ENCODE peak calls at places on chromosome 12, in four cellular contexts. Q is AG09309, I is thyroid gland, U is nephron progenitor cell. X is an unnamed sample.

GRCh38 chr12:5428332-5429221 is 3.3 kb upstream of the NTF3 start:
- DNase-seq in I (no peak), U (no peak), Q (no peak), X (no peak)

GRCh38 chr12:61993734-61994345 is 266.4 kb upstream of the USP15 start:
- DNase-seq in Q (no peak), U (peak; percentile 5), I (no peak), X (no peak)

GRCh38 chr12:96015672-96016071 is 19.5 kb upstream of the HAL start:
- DNase-seq in I (peak; percentile 18), Q (no peak), U (peak; percentile 29), X (no peak)

GRCh38 chr12:101051901-101052550 is 158.0 kb downstream of the SLC5A8 start:
- DNase-seq in U (no peak), Q (peak; percentile 90), I (no peak), X (peak; percentile 73)

GRCh38 chr12:91991397-91992187 is 154.1 kb downstream of the BTG1 start:
- DNase-seq in U (no peak), Q (no peak), I (no peak), X (no peak)

GRCh38 chr12:109900752-109901580 is 892 bp downstream of the TCHP start:
- DNase-seq in I (no peak), Q (no peak), U (peak; percentile 30), X (no peak)

GRCh38 chr12:131959641-131960589 is 10.2 kb downstream of the EP400 start:
- DNase-seq in U (no peak), Q (no peak), I (no peak), X (no peak)

GRCh38 chr12:96045566-96045965 is 10.2 kb upstream of the LTA4H start:
- DNase-seq in Q (no peak), I (no peak), U (no peak), X (no peak)

GRCh38 chr12:100668939-100669536 is 95.6 kb downstream of the GAS2L3 start:
- DNase-seq in U (peak; percentile 87), Q (peak; percentile 21), I (peak; percentile 72), X (no peak)

GRCh38 chr12:24901975-24902461 is 46.9 kb downstream of the BCAT1 start:
- DNase-seq in U (peak; percentile 37), I (no peak), Q (no peak), X (no peak)

GRCh38 chr12:39935275-39935674 is 170.6 kb downstream of the SLC2A13 start:
- DNase-seq in I (no peak), Q (no peak), U (no peak), X (no peak)

GRCh38 chr12:123696641-123697040 is 15.5 kb upstream of the ATP6V0A2 start:
- DNase-seq in U (no peak), I (no peak), Q (no peak), X (no peak)

GRCh38 chr12:93699271-93700141 is 22.3 kb downstream of the CRADD start:
- DNase-seq in Q (peak; percentile 64), I (no peak), U (no peak), X (peak; percentile 54)

GRCh38 chr12:42166501-42166900 is 21.8 kb upstream of the GXYLT1 start:
- DNase-seq in Q (peak; percentile 40), U (no peak), I (no peak), X (no peak)

GRCh38 chr12:66241061-66242043 is 52.3 kb downstream of the IRAK3 start:
- DNase-seq in U (no peak), I (no peak), Q (peak; percentile 74), X (peak; percentile 83)

GRCh38 chr12:92075425-92075891 is 70.2 kb downstream of the BTG1 start:
- DNase-seq in U (no peak), I (peak; percentile 48), Q (peak; percentile 55), X (no peak)

GRCh38 chr12:131596115-131596514 is 114.8 kb upstream of the SFSWAP start:
- DNase-seq in U (no peak), Q (no peak), I (no peak), X (no peak)

GRCh38 chr12:6644903-6645302 is 2.3 kb downstream of the ACRBP start:
- DNase-seq in Q (no peak), U (peak; percentile 21), I (peak; percentile 44), X (no peak)

GRCh38 chr12:6647083-6647604 is at the start of gene ACRBP:
- DNase-seq in I (peak; percentile 88), U (peak; percentile 79), Q (no peak), X (peak; percentile 16)

GRCh38 chr12:12333980-12334709 is 15.9 kb downstream of the MANSC1 start:
- DNase-seq in Q (no peak), U (peak; percentile 63), I (peak; percentile 45), X (no peak)

GRCh38 chr12:122874081-122874480 is 21.8 kb downstream of the VPS37B start:
- DNase-seq in U (no peak), I (peak; percentile 63), Q (no peak), X (no peak)

GRCh38 chr12:42946776-42947435 is 357.4 kb upstream of the PRICKLE1 start:
- DNase-seq in Q (no peak), U (no peak), I (no peak), X (no peak)

GRCh38 chr12:109523071-109523470 is 45.6 kb downstream of the UBE3B start:
- DNase-seq in I (no peak), U (no peak), Q (no peak), X (no peak)

GRCh38 chr12:80262372-80263170 is 163.2 kb downstream of the OTOGL start:
- DNase-seq in I (no peak), U (no peak), Q (no peak), X (no peak)

GRCh38 chr12:51661199-51661598 is 70.2 kb downstream of the SCN8A start:
- DNase-seq in Q (peak; percentile 32), U (no peak), I (no peak), X (no peak)

GRCh38 chr12:101967506-101967905 is 90.1 kb downstream of the DRAM1 start:
- DNase-seq in I (no peak), Q (no peak), U (no peak), X (no peak)

GRCh38 chr12:15956413-15957185 is 45.5 kb downstream of the DERA start:
- DNase-seq in U (no peak), I (peak; percentile 51), Q (no peak), X (no peak)

GRCh38 chr12:76143343-76144252 is 59.1 kb upstream of the NAP1L1 start:
- DNase-seq in Q (no peak), U (no peak), I (no peak), X (no peak)

GRCh38 chr12:95179011-95179410 is 38.3 kb downstream of the FGD6 start:
- DNase-seq in U (no peak), Q (no peak), I (no peak), X (no peak)

GRCh38 chr12:96258451-96258933 is 64.3 kb downstream of the ELK3 start:
- DNase-seq in Q (peak; percentile 55), U (peak; percentile 28), I (peak; percentile 40), X (no peak)

GRCh38 chr12:114901316-114901715 is 217.3 kb upstream of the TBX3 start:
- DNase-seq in U (no peak), I (no peak), Q (no peak), X (no peak)
- TF ChIP-seq CTCF in U (no peak), I (no peak), Q (no peak), X (no peak)

GRCh38 chr12:19179986-19180385 is 50.5 kb downstream of the PLEKHA5 start:
- DNase-seq in U (no peak), I (no peak), Q (no peak), X (no peak)

GRCh38 chr12:19183121-19183838 is 53.7 kb downstream of the PLEKHA5 start:
- DNase-seq in U (no peak), I (no peak), Q (no peak), X (no peak)

GRCh38 chr12:19185262-19185929 is 55.9 kb downstream of the PLEKHA5 start:
- DNase-seq in I (no peak), U (no peak), Q (no peak), X (no peak)

GRCh38 chr12:19177754-19178153 is 48.2 kb downstream of the PLEKHA5 start:
- DNase-seq in Q (no peak), U (no peak), I (no peak), X (no peak)

DNA sequence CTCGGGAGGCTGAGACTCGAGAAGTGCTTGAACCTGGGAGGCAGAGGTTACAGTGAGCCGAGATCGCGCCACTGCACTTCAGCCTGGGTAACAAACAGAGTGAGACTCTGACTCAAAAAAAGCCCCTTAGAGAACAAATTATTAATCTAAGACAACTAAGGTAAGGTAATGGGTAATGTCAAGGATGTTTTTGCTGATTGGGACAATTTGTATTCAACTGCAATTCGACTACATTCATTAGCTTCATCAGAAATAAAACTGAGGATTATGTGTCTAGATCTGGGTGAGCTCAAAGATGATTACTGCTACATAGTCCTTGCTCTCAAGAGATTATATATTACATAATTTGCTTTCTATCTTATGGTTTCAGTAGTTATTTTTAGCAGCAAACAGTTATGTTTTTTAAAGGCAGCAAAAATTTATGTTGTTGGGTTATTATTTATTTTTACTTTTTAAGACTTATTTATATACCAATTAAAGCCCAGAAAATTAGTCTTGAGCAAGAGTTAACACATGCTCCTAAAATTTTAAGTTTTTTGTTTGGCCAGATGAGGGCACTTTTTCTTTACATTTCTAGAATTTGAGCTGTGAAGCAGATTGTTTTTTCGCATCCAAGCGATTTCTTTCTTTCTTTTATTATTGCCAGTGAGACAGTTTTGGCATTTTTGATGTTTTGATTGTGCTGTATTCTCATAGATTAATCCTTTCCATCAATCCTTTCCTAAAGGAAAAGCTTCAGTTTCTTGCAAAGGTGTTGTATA is 52.3 kb downstream of the PLEKHA5 start:
- DNase-seq in I (no peak), U (no peak), Q (no peak), X (no peak)
- TF ChIP-seq CTCF in I (no peak), U (no peak), Q (no peak), X (peak; percentile 6)

GRCh38 chr12:57248934-57249742 is 1.8 kb downstream of the STAC3 start:
- DNase-seq in Q (no peak), U (no peak), I (no peak), X (no peak)
- TF ChIP-seq CTCF in Q (no peak), U (no peak), I (no peak), X (no peak)

GRCh38 chr12:47808574-47809380 is 10.9 kb downstream of the HDAC7 start:
- DNase-seq in U (no peak), I (peak; percentile 28), Q (no peak), X (no peak)
- TF ChIP-seq CTCF in U (no peak), I (no peak), Q (no peak), X (peak; percentile 10)

GRCh38 chr12:48903982-48904411 is 21.3 kb downstream of the FKBP11 start:
- DNase-seq in Q (no peak), U (peak; percentile 88), I (peak; percentile 77), X (peak; percentile 35)
- TF ChIP-seq CTCF in Q (peak; percentile 64), U (peak; percentile 69), I (no peak), X (peak; percentile 62)

DNA sequence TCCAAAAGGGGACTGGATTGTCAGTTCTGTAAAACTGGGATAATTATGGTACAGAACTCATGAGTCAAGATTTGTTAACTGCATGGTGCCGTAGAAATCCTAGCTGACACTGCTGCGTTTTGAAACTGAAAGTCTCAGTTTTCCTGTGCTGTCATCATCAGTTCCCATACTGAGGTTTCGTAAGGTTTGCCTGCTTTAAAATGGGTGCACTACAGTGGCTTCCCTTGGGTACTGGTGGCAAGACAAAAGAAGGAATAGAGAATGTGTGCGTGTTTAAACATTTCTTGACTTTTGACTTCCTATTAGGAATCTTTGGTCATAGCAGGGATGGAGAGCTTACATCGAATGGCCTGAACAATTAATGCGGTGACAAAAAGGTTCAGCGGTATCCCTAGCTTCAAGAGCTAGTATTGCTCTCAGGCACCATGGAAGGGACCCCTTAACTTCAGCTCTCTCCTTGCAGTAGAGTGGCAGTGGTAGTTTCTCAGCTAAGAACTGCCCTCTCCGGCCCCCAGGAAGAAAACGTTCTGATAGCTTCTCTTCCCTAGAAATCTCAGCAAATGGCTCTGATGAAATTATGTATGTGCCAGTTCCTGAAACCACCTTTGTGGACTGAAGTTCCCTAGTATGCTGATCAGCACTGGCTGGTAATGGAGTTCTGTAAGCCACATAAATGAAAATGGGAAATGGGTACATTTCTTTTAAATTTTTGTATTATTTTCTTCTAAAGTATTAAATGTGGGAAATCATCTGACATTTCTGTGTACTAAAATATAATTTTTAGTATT is 28.9 kb downstream of the ANO6 start:
- DNase-seq in Q (peak; percentile 64), U (no peak), I (no peak), X (peak; percentile 60)
- TF ChIP-seq CTCF in Q (no peak), U (no peak), I (no peak), X (no peak)

GRCh38 chr12:77914089-77914488 is 83.4 kb downstream of the NAV3 start:
- DNase-seq in Q (peak; percentile 7), U (no peak), I (no peak), X (no peak)
- TF ChIP-seq CTCF in Q (no peak), U (no peak), I (no peak), X (no peak)

X was measured in AG09319.